ENCODE peak calls at places on chromosomes 5 and 9, in five cellular contexts. E is HCT116, O is mucosa of descending colon, Z is IMR-90, G is fibroblast of lung. I is an unnamed sample.

GRCh38 chr9:16092142-16092541 is 539.3 kb downstream of the CCDC171 start:
- DNase-seq in E (no peak), O (no peak), Z (no peak), G (no peak), I (no peak)

GRCh38 chr5:127040779-127041520 is 10.6 kb upstream of the MARCHF3 start:
- DNase-seq in E (no peak), O (peak), Z (peak), G (no peak), I (peak)

GRCh38 chr5:149485655-149486615 is 65.3 kb downstream of the CSNK1A1 start:
- DNase-seq in E (peak), O (peak), Z (peak), G (peak), I (peak)

GRCh38 chr5:81422671-81423070 is 28.7 kb upstream of the ACOT12 start:
- DNase-seq in E (no peak), O (no peak), Z (peak), G (peak), I (peak)

GRCh38 chr5:180324633-180324955 is 28.5 kb downstream of the GFPT2 start:
- DNase-seq in E (no peak), O (no peak), Z (no peak), G (no peak), I (no peak)

GRCh38 chr5:160233215-160233614 is 3.9 kb downstream of the FABP6 start:
- DNase-seq in E (no peak), O (no peak), Z (peak), G (no peak), I (no peak)

GRCh38 chr9:137969008-137969407 is 91.4 kb downstream of the CACNA1B start:
- DNase-seq in E (no peak), O (no peak), Z (no peak), G (no peak), I (no peak)

GRCh38 chr5:117947121-117947520 is 1041.2 kb downstream of the DTWD2 start:
- DNase-seq in E (no peak), O (no peak), Z (no peak), G (no peak), I (no peak)

GRCh38 chr9:94937214-94937903 is 210.9 kb downstream of the AOPEP start:
- DNase-seq in E (no peak), O (no peak), Z (peak), G (peak), I (no peak)

GRCh38 chr9:91787931-91788330 is 162.1 kb downstream of the ROR2 start:
- DNase-seq in E (no peak), O (no peak), Z (no peak), G (no peak), I (no peak)

GRCh38 chr5:179343902-179344300 is 1.4 kb downstream of the ADAMTS2 start:
- DNase-seq in E (no peak), O (no peak), Z (peak), G (peak), I (no peak)

GRCh38 chr9:29609282-29609681 is 2036.0 kb upstream of the C9orf72 start:
- DNase-seq in E (no peak), O (no peak), Z (no peak), G (no peak), I (no peak)

GRCh38 chr5:57887851-57888621 is 405.4 kb upstream of the ACTBL2 start:
- DNase-seq in E (peak), O (peak), Z (peak), G (peak), I (peak)

GRCh38 chr5:173866249-173867172 is 21.6 kb upstream of the CPEB4 start:
- DNase-seq in E (no peak), O (no peak), Z (no peak), G (no peak), I (no peak)

GRCh38 chr9:70255521-70255920 is 3.3 kb upstream of the SMC5 start:
- DNase-seq in E (no peak), O (no peak), Z (peak), G (peak), I (no peak)

GRCh38 chr9:78132688-78133033 is 101.0 kb upstream of the GNAQ start:
- DNase-seq in E (no peak), O (no peak), Z (no peak), G (peak), I (no peak)

GRCh38 chr9:3954950-3955670 is 344.8 kb downstream of the GLIS3 start:
- DNase-seq in E (no peak), O (no peak), Z (peak), G (no peak), I (no peak)

GRCh38 chr9:2248768-2249167 is 233.6 kb downstream of the SMARCA2 start:
- DNase-seq in E (no peak), O (no peak), Z (no peak), G (no peak), I (no peak)

GRCh38 chr9:111966851-111967250 is 70.2 kb downstream of the UGCG start:
- DNase-seq in E (no peak), O (no peak), Z (peak), G (peak), I (no peak)

DNA sequence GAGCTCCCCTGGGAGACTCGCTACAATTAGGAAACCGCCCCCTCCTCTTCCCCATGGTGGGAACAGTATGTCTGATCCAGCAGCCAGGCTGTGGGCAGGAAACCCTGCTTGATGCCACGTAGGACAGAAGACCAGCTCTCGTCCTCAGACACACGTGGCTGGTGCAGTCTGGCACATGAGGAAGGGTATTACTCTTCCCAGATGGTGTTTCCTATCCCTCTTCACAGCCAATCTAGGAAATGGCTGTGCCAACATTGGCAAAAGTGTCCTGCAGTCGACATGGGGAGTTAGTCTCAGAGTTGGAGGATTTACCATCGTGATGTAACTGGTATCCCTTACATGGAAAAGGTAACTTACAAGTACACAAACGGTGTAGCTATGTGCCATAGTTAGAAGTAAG is 485.3 kb downstream of the ZNF608 start:
- DNase-seq in E (no peak), O (no peak), Z (no peak), G (no peak), I (no peak)
- TF ChIP-seq CTCF in E (no peak), O (no peak), Z (no peak), G (no peak), I (no peak)

GRCh38 chr9:126688617-126689016 is 74.9 kb downstream of the LMX1B start:
- DNase-seq in E (no peak), O (no peak), Z (no peak), G (no peak), I (no peak)

GRCh38 chr9:126689027-126689825 is 75.5 kb downstream of the LMX1B start:
- DNase-seq in E (no peak), O (peak), Z (no peak), G (no peak), I (no peak)

GRCh38 chr9:126692041-126692758 is 78.5 kb downstream of the LMX1B start:
- DNase-seq in E (no peak), O (peak), Z (no peak), G (no peak), I (no peak)

GRCh38 chr9:126692759-126693427 is 79.2 kb downstream of the LMX1B start:
- DNase-seq in E (no peak), O (no peak), Z (no peak), G (no peak), I (no peak)

GRCh38 chr9:126690431-126691051 is 76.8 kb downstream of the LMX1B start:
- DNase-seq in E (peak), O (peak), Z (no peak), G (no peak), I (peak)
- TF ChIP-seq CTCF in E (peak), O (peak), Z (peak), G (peak), I (peak)

GRCh38 chr5:21919417-21920022 is 933.6 kb downstream of the CDH12 start:
- DNase-seq in E (no peak), O (no peak), Z (peak), G (peak), I (peak)
- TF ChIP-seq CTCF in E (no peak), O (peak), Z (peak), G (peak), I (no peak)

GRCh38 chr9:20623748-20624124 is 1.4 kb upstream of the MLLT3 start:
- DNase-seq in E (no peak), O (no peak), Z (peak), G (no peak), I (no peak)

GRCh38 chr9:20623021-20623747 is 885 bp upstream of the MLLT3 start:
- DNase-seq in E (no peak), O (peak), Z (peak), G (no peak), I (peak)

GRCh38 chr9:20624201-20625002 is 2.1 kb upstream of the MLLT3 start:
- DNase-seq in E (peak), O (peak), Z (peak), G (peak), I (peak)

GRCh38 chr9:20622330-20623020 is at the start of gene MLLT3:
- DNase-seq in E (peak), O (peak), Z (peak), G (peak), I (peak)

GRCh38 chr9:20625003-20625349 is 2.7 kb upstream of the MLLT3 start:
- DNase-seq in E (no peak), O (no peak), Z (no peak), G (no peak), I (no peak)
- TF ChIP-seq CTCF in E (no peak), O (no peak), Z (no peak), G (no peak), I (no peak)

DNA sequence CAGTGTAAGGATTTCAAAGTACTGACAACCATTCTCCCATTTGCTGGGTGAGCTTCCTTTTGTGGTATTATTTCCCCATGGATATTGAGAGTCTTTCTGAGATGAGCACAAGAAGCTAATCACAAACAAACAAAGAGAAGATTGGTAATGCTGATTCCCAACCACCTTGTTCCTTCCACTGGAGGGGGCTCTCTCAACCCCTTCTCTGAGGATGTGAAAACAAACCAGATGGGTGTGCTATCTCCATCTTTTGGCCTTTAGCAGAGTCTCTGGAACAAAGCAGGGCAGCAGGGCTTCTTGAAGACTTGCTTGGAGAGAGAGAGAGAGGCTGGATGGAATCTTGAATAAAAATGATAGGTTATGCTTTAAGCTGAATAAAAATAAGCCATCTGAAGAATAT is 576.7 kb upstream of the ZNF462 start:
- DNase-seq in E (no peak), O (no peak), Z (no peak), G (peak), I (peak)
- TF ChIP-seq CTCF in E (peak), O (no peak), Z (no peak), G (peak), I (no peak)

GRCh38 chr9:130359819-130360218 is 84.9 kb upstream of the ASS1 start:
- DNase-seq in E (no peak), O (no peak), Z (no peak), G (no peak), I (no peak)
- TF ChIP-seq CTCF in E (no peak), O (no peak), Z (no peak), G (no peak), I (no peak)

GRCh38 chr5:69231851-69232250 is 2.8 kb upstream of the CDK7 start:
- DNase-seq in E (no peak), O (no peak), Z (no peak), G (no peak), I (no peak)

GRCh38 chr5:69238760-69239251 is 4.1 kb downstream of the CDK7 start:
- DNase-seq in E (peak), O (no peak), Z (peak), G (peak), I (peak)

GRCh38 chr5:69237877-69238276 is 3.2 kb downstream of the CDK7 start:
- DNase-seq in E (no peak), O (no peak), Z (no peak), G (no peak), I (no peak)

GRCh38 chr5:69231281-69231680 is 3.4 kb upstream of the CDK7 start:
- DNase-seq in E (no peak), O (no peak), Z (no peak), G (no peak), I (no peak)

GRCh38 chr5:69234457-69235268 is at the start of gene CDK7:
- DNase-seq in E (peak), O (peak), Z (peak), G (peak), I (peak)
- TF ChIP-seq CTCF in E (no peak), O (no peak), Z (no peak), G (no peak), I (no peak)

GRCh38 chr9:19036611-19037010 is 3.6 kb upstream of the SAXO1 start:
- DNase-seq in E (no peak), O (no peak), Z (no peak), G (no peak), I (no peak)
- TF ChIP-seq CTCF in E (no peak), O (no peak), Z (no peak), G (no peak), I (no peak)

GRCh38 chr9:136303066-136303824 is 649 bp downstream of the CCDC187 start:
- DNase-seq in E (no peak), O (no peak), Z (no peak), G (no peak), I (peak)
- TF ChIP-seq CTCF in E (no peak), O (no peak), Z (no peak), G (no peak), I (no peak)

DNA sequence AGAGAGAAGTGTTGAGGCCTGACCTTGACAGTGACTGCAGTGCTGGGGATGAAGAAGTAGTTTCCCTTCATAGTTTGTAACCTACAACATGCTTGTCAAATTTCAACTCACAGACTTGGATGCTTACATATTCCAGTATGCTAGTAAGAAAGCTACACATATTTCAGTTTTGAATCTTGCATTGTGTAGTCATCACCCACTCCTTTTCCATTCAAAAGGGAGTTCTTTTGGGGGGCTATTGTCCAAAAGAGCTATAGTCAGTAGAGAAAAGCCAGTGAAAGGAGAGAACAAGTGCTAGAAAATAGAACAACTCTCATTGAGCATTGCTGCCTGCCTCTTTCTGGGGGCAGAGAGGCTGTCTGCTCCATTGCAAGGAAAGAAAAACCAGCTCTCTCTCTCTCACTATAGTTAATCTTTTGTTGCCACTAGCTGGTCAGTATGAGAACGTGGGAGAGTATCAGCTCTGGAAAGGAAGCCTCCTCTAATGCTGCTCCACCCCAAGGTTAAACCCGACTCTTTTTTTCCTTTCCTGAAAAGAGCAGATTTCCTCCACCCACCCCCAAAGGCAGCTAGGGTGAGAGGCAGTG is 7.3 kb downstream of the ASTN2 start:
- DNase-seq in E (no peak), O (no peak), Z (no peak), G (no peak), I (no peak)
- TF ChIP-seq CTCF in E (no peak), O (no peak), Z (no peak), G (no peak), I (no peak)